ENCODE peak calls at places on chromosomes 4 and X, in four cellular contexts. One of them, this sample, is unnamed.

GRCh38 chr4:47930971-47931804 is 16.8 kb upstream of the NFXL1 start:
- DNase-seq in H9: no peak
- DNase-seq in IMR-90: peak
- DNase-seq in H1: no peak
- DNase-seq in this sample: no peak

GRCh38 chr4:16029886-16030285 is 53.9 kb downstream of the PROM1 start:
- DNase-seq in H9: no peak
- DNase-seq in IMR-90: no peak
- DNase-seq in H1: no peak
- DNase-seq in this sample: peak

GRCh38 chrX:123797543-123798447 is 62.1 kb upstream of the XIAP start:
- DNase-seq in H9: no peak
- DNase-seq in IMR-90: no peak
- DNase-seq in H1: no peak
- DNase-seq in this sample: no peak

GRCh38 chrX:119093991-119094741 is 21.4 kb downstream of the CT47C1 start:
- DNase-seq in H9: no peak
- DNase-seq in IMR-90: peak
- DNase-seq in H1: no peak
- DNase-seq in this sample: no peak

GRCh38 chr4:16801356-16801755 is 97.1 kb downstream of the LDB2 start:
- DNase-seq in H9: no peak
- DNase-seq in IMR-90: peak
- DNase-seq in H1: no peak
- DNase-seq in this sample: no peak

GRCh38 chrX:9310596-9310995 is 154.3 kb upstream of the TBL1X start:
- DNase-seq in H9: no peak
- DNase-seq in IMR-90: peak
- DNase-seq in H1: no peak
- DNase-seq in this sample: no peak

GRCh38 chrX:23756165-23756564 is 13.1 kb upstream of the ACOT9 start:
- DNase-seq in H9: peak
- DNase-seq in IMR-90: peak
- DNase-seq in H1: peak
- DNase-seq in this sample: peak

GRCh38 chr4:13537011-13537831 is 7.1 kb downstream of the NKX3-2 start:
- DNase-seq in H9: no peak
- DNase-seq in IMR-90: no peak
- DNase-seq in H1: peak
- DNase-seq in this sample: no peak

GRCh38 chr4:151952711-151953254 is 192.0 kb upstream of the GATB start:
- DNase-seq in H9: no peak
- DNase-seq in IMR-90: no peak
- DNase-seq in H1: no peak
- DNase-seq in this sample: no peak

GRCh38 chrX:86910027-86910426 is 607.6 kb upstream of the KLHL4 start:
- DNase-seq in H9: no peak
- DNase-seq in IMR-90: no peak
- DNase-seq in H1: no peak
- DNase-seq in this sample: no peak

GRCh38 chr4:90051999-90052398 is 75.2 kb upstream of the CCSER1 start:
- DNase-seq in H9: no peak
- DNase-seq in IMR-90: no peak
- DNase-seq in H1: no peak
- DNase-seq in this sample: no peak

GRCh38 chr4:69888336-69888735 is 28.4 kb upstream of the SULT1E1 start:
- DNase-seq in H9: no peak
- DNase-seq in IMR-90: no peak
- DNase-seq in H1: no peak
- DNase-seq in this sample: no peak

GRCh38 chr4:172225457-172225856 is 412.3 kb downstream of the GALNTL6 start:
- DNase-seq in H9: no peak
- DNase-seq in IMR-90: no peak
- DNase-seq in H1: no peak
- DNase-seq in this sample: peak

GRCh38 chrX:15269618-15270521 is at the start of gene ASB9:
- DNase-seq in H9: peak
- DNase-seq in IMR-90: peak
- DNase-seq in H1: peak
- DNase-seq in this sample: peak

GRCh38 chrX:12080265-12080664 is 58.0 kb upstream of the FRMPD4 start:
- DNase-seq in H9: peak
- DNase-seq in IMR-90: peak
- DNase-seq in H1: no peak
- DNase-seq in this sample: peak

GRCh38 chr4:40205259-40206198 is 8.7 kb downstream of the RHOH start:
- DNase-seq in H9: no peak
- DNase-seq in IMR-90: no peak
- DNase-seq in H1: no peak
- DNase-seq in this sample: peak

GRCh38 chrX:57286507-57287251 is at the start of gene FAAH2:
- DNase-seq in H9: peak
- DNase-seq in IMR-90: no peak
- DNase-seq in H1: peak
- DNase-seq in this sample: peak

GRCh38 chr4:97475621-97476020 is 667.7 kb downstream of the STPG2 start:
- DNase-seq in H9: no peak
- DNase-seq in IMR-90: no peak
- DNase-seq in H1: no peak
- DNase-seq in this sample: no peak

GRCh38 chr4:90546114-90546513 is 418.9 kb downstream of the CCSER1 start:
- DNase-seq in H9: no peak
- DNase-seq in IMR-90: no peak
- DNase-seq in H1: no peak
- DNase-seq in this sample: peak

GRCh38 chrX:6052111-6052745 is 176.4 kb downstream of the NLGN4X start:
- DNase-seq in H9: no peak
- DNase-seq in IMR-90: no peak
- DNase-seq in H1: no peak
- DNase-seq in this sample: no peak

GRCh38 chrX:13955975-13956374 is 73.7 kb downstream of the GEMIN8 start:
- DNase-seq in H9: no peak
- DNase-seq in IMR-90: no peak
- DNase-seq in H1: no peak
- DNase-seq in this sample: no peak

GRCh38 chr4:129362685-129363274 is 266.8 kb downstream of the C4orf33 start:
- DNase-seq in H9: peak
- DNase-seq in IMR-90: peak
- DNase-seq in H1: peak
- DNase-seq in this sample: peak

DNA sequence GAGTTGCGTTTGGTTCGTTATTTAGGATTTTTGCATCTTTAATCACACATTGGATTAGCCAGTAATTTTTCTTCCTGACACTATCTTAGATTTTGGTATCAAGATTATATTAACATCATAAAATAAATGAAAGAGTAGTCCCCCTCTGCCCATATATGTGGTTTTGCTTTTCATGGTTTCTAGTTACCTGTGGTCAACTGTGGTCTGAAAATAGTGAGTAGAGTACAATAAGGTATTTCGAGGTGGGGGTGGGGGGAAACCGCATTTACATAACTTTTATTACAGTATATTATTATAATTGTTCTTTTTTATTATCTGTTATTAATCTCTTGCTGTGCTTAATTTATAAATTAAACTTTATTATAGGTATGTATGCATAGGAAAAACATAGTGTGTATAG is 152.4 kb downstream of the STIM2 start:
- DNase-seq in H9: no peak
- DNase-seq in IMR-90: no peak
- DNase-seq in H1: no peak
- DNase-seq in this sample: no peak
- H3K56ac ChIP-seq in H9: no peak
- H3K56ac ChIP-seq in IMR-90: no peak
- H3K56ac ChIP-seq in H1: no peak
- H3K56ac ChIP-seq in this sample: no peak

DNA sequence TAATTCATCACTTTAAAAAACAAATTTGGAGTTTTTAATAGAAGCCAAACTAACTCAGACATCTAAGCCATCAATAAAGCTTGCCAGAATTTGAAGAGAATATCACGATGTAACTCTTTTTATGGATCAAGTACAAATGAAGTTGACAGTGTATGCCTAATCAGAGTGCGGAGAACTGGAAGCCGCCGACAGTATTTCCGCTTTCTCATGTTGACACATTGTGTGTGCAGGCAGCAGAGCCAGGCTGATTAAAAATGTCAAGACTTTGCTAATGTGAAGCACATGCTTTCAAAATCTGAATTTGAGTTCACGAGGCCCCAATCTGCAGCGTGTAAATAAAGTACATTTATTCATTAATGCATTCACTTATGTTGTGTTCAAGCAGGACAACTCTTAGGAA is 161.2 kb downstream of the TENM3 start:
- DNase-seq in H9: no peak
- DNase-seq in IMR-90: no peak
- DNase-seq in H1: no peak
- DNase-seq in this sample: no peak
- H3K4ac ChIP-seq in H9: no peak
- H3K4ac ChIP-seq in IMR-90: no peak
- H3K4ac ChIP-seq in H1: no peak
- H3K4ac ChIP-seq in this sample: no peak

DNA sequence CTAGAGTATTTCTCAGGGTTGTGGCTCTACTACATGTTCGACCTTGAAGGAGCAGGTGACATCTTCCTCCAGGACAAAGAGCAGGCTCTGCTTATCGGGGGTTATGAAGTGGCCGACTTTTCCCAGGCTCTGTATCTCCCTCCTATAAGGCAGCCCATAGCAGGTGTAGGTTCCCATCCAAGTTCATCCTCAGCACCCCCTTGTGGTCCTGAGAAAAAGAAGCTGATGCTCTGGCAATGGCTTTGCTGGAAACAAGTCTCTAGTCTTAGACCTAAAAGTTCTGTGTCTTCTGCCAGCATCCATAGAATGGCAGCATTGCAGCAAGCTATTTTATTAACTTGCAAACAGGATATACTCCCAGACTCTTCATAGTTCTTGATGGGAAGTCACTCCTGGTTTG is 836.6 kb upstream of the PRKX start:
- DNase-seq in H9: peak
- DNase-seq in IMR-90: no peak
- DNase-seq in H1: no peak
- DNase-seq in this sample: peak
- H3K56ac ChIP-seq in H9: no peak
- H3K56ac ChIP-seq in IMR-90: no peak
- H3K56ac ChIP-seq in H1: no peak
- H3K56ac ChIP-seq in this sample: no peak

DNA sequence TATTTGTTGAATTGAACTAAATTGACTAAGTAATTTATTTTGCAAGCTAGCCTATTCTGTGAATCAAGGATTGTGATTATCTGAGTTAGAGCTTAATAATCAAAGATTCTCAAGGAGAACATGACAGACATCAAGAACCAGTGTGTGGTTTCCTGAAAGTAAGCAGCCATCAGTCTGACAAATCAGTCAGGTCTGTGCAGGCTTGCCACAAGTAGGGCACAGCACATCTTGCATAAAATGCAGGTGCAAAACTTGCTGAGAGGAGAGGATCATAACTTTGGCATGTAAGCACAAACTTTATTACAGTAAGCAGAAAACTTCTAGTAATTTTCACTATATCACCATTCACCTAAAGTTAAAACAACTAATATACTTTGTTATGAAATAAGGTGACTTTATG is 22.5 kb downstream of the FAM241A start:
- DNase-seq in H9: no peak
- DNase-seq in IMR-90: peak
- DNase-seq in H1: no peak
- DNase-seq in this sample: no peak
- H3K4ac ChIP-seq in H9: no peak
- H3K4ac ChIP-seq in IMR-90: no peak
- H3K4ac ChIP-seq in H1: no peak
- H3K4ac ChIP-seq in this sample: no peak

DNA sequence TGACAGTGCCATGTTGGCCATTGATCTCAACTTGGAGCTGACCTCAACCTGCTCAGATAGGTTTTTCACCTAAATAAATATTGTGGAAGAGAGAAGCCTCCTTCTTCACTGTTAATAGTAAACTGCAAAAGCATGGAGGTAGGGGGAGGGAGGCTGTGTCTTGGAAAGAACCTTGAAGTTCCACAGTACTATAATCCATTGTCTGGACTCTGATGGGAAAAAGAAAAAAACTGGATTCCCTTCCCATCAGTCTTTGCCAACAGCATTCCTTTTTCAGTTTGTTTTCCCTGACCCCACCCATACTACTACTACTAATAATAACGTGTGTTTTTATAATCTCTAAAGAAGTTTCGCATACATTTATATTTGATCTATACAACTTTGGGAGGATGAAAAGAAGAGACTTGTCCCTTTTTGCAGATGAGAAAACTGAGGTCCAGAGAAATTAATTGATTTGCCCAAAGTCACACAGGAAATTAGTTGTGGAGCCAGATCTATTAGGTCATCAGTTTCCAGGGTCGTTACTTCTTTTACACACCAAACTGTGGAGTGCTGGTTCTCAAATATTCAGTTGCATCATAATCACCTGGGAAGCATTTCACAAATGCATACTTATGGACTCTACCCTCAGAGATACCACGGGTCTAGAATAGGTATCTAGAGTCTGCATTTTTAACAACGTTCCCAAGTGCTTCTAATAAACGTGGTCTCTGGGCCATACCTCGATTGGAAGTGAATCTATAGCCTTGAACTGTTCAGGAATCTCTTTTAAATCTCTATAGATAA is 59.1 kb downstream of the LUZP4 start:
- DNase-seq in H9: no peak
- DNase-seq in IMR-90: no peak
- DNase-seq in H1: no peak
- DNase-seq in this sample: no peak
- H3K56ac ChIP-seq in H9: no peak
- H3K56ac ChIP-seq in IMR-90: no peak
- H3K56ac ChIP-seq in H1: no peak
- H3K56ac ChIP-seq in this sample: no peak

DNA sequence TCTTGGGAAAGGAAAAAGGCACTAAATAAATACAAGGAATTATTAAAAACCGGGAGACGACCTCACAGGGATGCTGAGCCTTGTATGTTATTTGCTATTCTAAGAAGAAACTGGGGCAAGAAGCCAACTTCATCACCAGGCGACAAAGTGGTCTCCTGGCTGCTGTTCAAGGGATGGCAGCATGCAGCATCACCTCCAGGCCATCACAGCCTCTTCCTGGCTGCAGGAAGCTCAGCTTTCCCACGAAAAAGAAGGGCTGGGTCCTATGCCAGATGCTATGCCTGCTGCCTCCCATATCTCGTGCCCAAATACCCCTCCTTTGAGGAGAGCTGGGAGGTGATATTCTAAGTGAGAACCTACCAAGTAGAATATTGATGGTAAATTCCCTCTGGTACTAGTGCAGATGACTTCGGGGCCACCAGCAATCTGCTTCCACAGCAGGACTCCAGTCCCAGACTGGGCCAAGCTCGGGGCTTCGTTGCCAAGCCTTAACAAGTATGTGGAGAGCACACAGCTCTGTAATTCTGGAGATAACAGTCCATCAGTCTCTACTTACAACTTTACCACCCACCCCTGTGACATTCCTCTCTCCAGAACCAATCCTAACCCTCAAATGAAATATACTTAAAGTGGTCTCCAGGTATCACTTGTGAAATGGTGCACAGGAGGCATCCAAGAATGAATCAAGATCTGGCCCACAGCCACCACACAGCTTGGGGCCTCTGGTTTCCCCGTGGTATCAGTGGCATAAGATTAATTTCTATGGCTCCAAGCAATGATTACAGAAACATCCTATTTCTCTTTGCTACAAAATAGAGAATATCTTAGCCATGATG is 149.3 kb downstream of the PALLD start:
- DNase-seq in H9: no peak
- DNase-seq in IMR-90: no peak
- DNase-seq in H1: no peak
- DNase-seq in this sample: peak
- H3K4ac ChIP-seq in H9: no peak
- H3K4ac ChIP-seq in IMR-90: no peak
- H3K4ac ChIP-seq in H1: no peak
- H3K4ac ChIP-seq in this sample: no peak

This sample was measured in mesendoderm.